ENCODE peak calls at places on chromosomes 12 and 14, in five cellular contexts. W is GM23248, Y is uterus, X is cardiac muscle cell, P is astrocyte. L is an unnamed sample. For H3K4me1, the result is how much of the 10 kb centered on the place peaks cover.

GRCh38 chr12:47730341-47730744 is 5.1 kb upstream of the ENDOU start:
- DNase-seq in W (peak), Y (no peak), X (no peak), P (no peak), L (no peak)

GRCh38 chr14:66600416-66600815 is 92.5 kb downstream of the GPHN start:
- DNase-seq in W (peak), Y (no peak), X (no peak), P (peak), L (no peak)

GRCh38 chr14:91509083-91509877 is 830 bp downstream of the PPP4R3A start:
- DNase-seq in W (peak), Y (peak), X (peak), P (no peak), L (no peak)

GRCh38 chr14:105505101-105505500 is 14.1 kb downstream of the TEDC1 start:
- DNase-seq in W (no peak), Y (no peak), X (no peak), P (no peak), L (no peak)

GRCh38 chr14:93790966-93791365 is 2.7 kb upstream of the PRIMA1 start:
- DNase-seq in W (no peak), Y (no peak), X (no peak), P (no peak), L (no peak)

GRCh38 chr12:47014474-47014873 is 64.9 kb upstream of the PCED1B start:
- DNase-seq in W (peak), Y (no peak), X (no peak), P (peak), L (no peak)

GRCh38 chr12:79454338-79454777 is 236.4 kb downstream of the PAWR start:
- DNase-seq in W (peak), Y (no peak), X (no peak), P (peak), L (no peak)

GRCh38 chr12:7588703-7589329 is 76.9 kb downstream of the APOBEC1 start:
- DNase-seq in W (peak), Y (no peak), X (peak), P (no peak), L (peak)

GRCh38 chr12:92341333-92341691 is 195.7 kb upstream of the BTG1 start:
- DNase-seq in W (no peak), Y (no peak), X (no peak), P (no peak), L (no peak)

GRCh38 chr12:124347805-124348658 is 53.1 kb downstream of the RFLNA start:
- DNase-seq in W (peak), Y (no peak), X (no peak), P (no peak), L (no peak)

GRCh38 chr12:68178774-68179439 is 19.4 kb upstream of the IFNG start:
- DNase-seq in W (no peak), Y (no peak), X (no peak), P (no peak), L (no peak)

GRCh38 chr12:131351319-131352028 is 359.4 kb upstream of the SFSWAP start:
- DNase-seq in W (no peak), Y (no peak), X (no peak), P (no peak), L (no peak)

GRCh38 chr12:106044773-106045172 is 94.0 kb downstream of the NUAK1 start:
- DNase-seq in W (peak), Y (no peak), X (no peak), P (peak), L (no peak)

GRCh38 chr14:88668448-88669116 is 105.7 kb downstream of the ZC3H14 start:
- DNase-seq in W (no peak), Y (no peak), X (no peak), P (no peak), L (no peak)

GRCh38 chr14:105247715-105248367 is 492 bp upstream of the BTBD6 start:
- DNase-seq in W (no peak), Y (no peak), X (no peak), P (no peak), L (no peak)

GRCh38 chr12:30753233-30753632 is 1.5 kb downstream of the CAPRIN2 start:
- DNase-seq in W (peak), Y (no peak), X (peak), P (peak), L (no peak)

GRCh38 chr14:20434701-20435453 is 1.1 kb downstream of the KLHL33 start:
- DNase-seq in W (no peak), Y (peak), X (no peak), P (no peak), L (peak)

GRCh38 chr14:68928770-68929550 is 50.1 kb downstream of the ACTN1 start:
- DNase-seq in W (no peak), Y (no peak), X (no peak), P (no peak), L (no peak)

GRCh38 chr14:105209091-105209490 is 28.0 kb upstream of the NUDT14 start:
- DNase-seq in W (no peak), Y (no peak), X (no peak), P (no peak), L (no peak)

GRCh38 chr12:69442894-69443293 is 27.3 kb upstream of the FRS2 start:
- DNase-seq in W (peak), Y (no peak), X (no peak), P (peak), L (no peak)

GRCh38 chr12:108613548-108613947 is 15.7 kb upstream of the TMEM119 start:
- DNase-seq in W (no peak), Y (no peak), X (no peak), P (no peak), L (no peak)

GRCh38 chr14:95703805-95704204 is 10.1 kb downstream of the TCL1A start:
- DNase-seq in W (no peak), Y (no peak), X (no peak), P (no peak), L (no peak)

GRCh38 chr12:88833641-88834116 is 253.4 kb upstream of the KITLG start:
- DNase-seq in W (peak), Y (no peak), X (peak), P (peak), L (no peak)

GRCh38 chr12:107406932-107407331 is 278.7 kb upstream of the PWP1 start:
- DNase-seq in W (no peak), Y (no peak), X (no peak), P (no peak), L (no peak)

DNA sequence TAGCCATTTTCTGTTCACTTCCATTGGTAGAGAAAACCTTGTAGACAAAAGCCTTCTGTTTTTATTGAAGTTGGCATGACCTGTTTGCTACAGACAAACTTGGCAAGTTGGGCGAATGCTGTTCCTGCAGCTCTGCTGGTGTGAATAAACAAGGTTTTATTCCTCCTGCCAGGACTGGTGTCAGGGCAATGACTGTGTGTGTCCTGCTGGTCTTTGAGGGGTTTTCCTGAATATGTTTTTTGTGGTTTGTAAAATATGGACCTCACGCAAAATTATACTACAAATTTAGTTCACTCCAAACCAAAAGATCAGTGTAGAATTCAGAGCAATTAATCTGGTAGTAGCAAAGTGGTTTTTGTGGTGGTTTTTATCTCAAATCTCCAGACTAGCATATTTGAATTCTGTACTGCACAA is 140.8 kb downstream of the ERC1 start:
- DNase-seq in W (no peak), Y (no peak), X (no peak), P (peak), L (no peak)
- H3K27ac ChIP-seq in W (no peak), Y (no peak), X (no peak), P (no peak), L (no peak)

DNA sequence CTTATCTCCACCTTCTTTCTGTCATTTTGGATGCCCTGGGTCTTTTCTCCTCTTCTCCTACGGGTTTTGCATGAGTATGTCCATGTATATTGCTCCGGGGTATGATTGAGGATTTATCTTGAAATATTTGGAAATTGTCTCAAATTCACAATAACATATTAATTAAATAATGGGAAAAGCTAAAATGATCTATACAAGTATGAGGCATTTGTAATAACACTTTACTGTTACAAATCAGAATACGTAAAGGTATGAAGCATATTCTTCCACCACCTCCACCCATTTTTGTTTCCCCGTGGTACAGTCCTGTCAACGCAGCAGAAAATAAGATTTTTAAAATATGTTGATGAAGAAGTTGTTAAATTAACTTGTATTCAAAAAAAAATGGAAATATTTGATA is 91.3 kb downstream of the PPP2R5C start:
- DNase-seq in W (no peak), Y (no peak), X (no peak), P (no peak), L (no peak)
- H3K4me1 ChIP-seq in W (under half), Y (under half), X (under half), P (under half), L (under half)

GRCh38 chr12:26940820-26941219 is 2.5 kb downstream of the FGFR1OP2 start:
- DNase-seq in W (peak), Y (no peak), X (no peak), P (peak), L (no peak)

GRCh38 chr12:26939192-26939832 is 1.0 kb downstream of the FGFR1OP2 start:
- DNase-seq in W (peak), Y (no peak), X (no peak), P (no peak), L (no peak)

GRCh38 chr12:26939953-26940352 is 1.7 kb downstream of the FGFR1OP2 start:
- DNase-seq in W (peak), Y (no peak), X (no peak), P (no peak), L (no peak)

GRCh38 chr12:26938660-26939185 is 453 bp downstream of the FGFR1OP2 start:
- DNase-seq in W (peak), Y (no peak), X (no peak), P (no peak), L (no peak)

GRCh38 chr12:26941251-26941650 is 3.0 kb downstream of the FGFR1OP2 start:
- DNase-seq in W (peak), Y (no peak), X (no peak), P (no peak), L (no peak)
- H3K4me3 ChIP-seq in W (peak), Y (no peak), X (no peak), P (no peak), L (peak)

GRCh38 chr14:71374989-71375388 is 467.7 kb downstream of the PCNX1 start:
- DNase-seq in W (no peak), Y (no peak), X (no peak), P (no peak), L (no peak)
- H3K27ac ChIP-seq in W (no peak), Y (no peak), X (no peak), P (no peak), L (no peak)

GRCh38 chr12:80834724-80835123 is 103.0 kb downstream of the LIN7A start:
- DNase-seq in W (no peak), Y (no peak), X (no peak), P (no peak), L (no peak)
- H3K4me1 ChIP-seq in W (under half), Y (under half), X (under half), P (under half), L (under half)

DNA sequence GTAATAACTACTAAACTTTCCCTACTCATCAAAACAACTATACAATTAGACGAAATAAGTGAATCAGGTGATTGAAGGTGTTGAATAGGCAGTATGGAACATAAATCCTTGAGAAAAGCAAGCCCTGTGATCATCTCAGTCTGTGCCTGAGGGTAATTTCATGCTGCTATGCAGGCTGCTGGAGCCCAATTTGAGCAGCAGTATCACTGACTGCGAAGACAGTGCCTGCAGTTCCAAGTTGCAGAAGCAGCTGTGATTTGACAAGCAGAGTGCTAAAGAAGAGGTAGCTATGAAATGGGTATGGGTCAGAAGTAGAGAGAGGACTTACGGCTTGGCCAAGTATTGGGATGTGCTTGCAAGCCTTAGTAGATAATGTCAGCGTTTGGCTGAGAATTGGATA is 22.5 kb downstream of the PIK3C2G start:
- DNase-seq in W (no peak), Y (no peak), X (peak), P (no peak), L (no peak)
- H3K4me3 ChIP-seq in W (no peak), Y (no peak), X (no peak), P (no peak), L (no peak)

L was measured in thoracic aorta.